ENCODE peak calls at places on chromosomes 6 and 20, in seven cellular contexts. E is fibroblast of pulmonary artery, W is glomerular endothelial cell, Z is fibroblast of gingiva, S is cardiac muscle cell, C is HEK293T, R is NCI-H1105. Y is an unnamed sample.

GRCh38 chr20:32898721-32899120 is 40.0 kb downstream of the EFCAB8 start:
- DNase-seq in S (no peak), R (no peak), C (no peak), Z (peak; percentile 54), E (peak; percentile 29), W (no peak), Y (no peak)

GRCh38 chr20:31536575-31536974 is 22.3 kb downstream of the HM13 start:
- DNase-seq in S (no peak), E (no peak), W (no peak), Z (no peak), R (no peak), C (no peak), Y (no peak)

GRCh38 chr6:127518710-127519468 is at the start of gene MTCL3:
- DNase-seq in S (no peak), Z (peak; percentile 47), C (no peak), W (no peak), E (peak; percentile 58), R (peak; percentile 94), Y (no peak)

GRCh38 chr6:139846538-139847321 is 472.3 kb upstream of the CITED2 start:
- DNase-seq in Z (no peak), E (no peak), S (peak; percentile 17), W (no peak), R (no peak), C (no peak), Y (no peak)

GRCh38 chr6:145209312-145209711 is 526.0 kb downstream of the EPM2A start:
- DNase-seq in S (no peak), W (no peak), Z (no peak), R (no peak), C (no peak), E (no peak), Y (no peak)

GRCh38 chr6:153130515-153131036 is 506 bp downstream of the RGS17 start:
- DNase-seq in C (no peak), Z (no peak), S (peak; percentile 55), W (no peak), R (no peak), E (no peak), Y (no peak)

GRCh38 chr20:54335299-54335698 is 127.4 kb downstream of the PFDN4 start:
- DNase-seq in R (no peak), W (no peak), C (no peak), Z (no peak), E (no peak), S (no peak), Y (no peak)

GRCh38 chr6:114581293-114581692 is 238.5 kb upstream of the HS3ST5 start:
- DNase-seq in Z (no peak), R (peak; percentile 23), W (no peak), E (no peak), S (no peak), C (no peak), Y (no peak)

GRCh38 chr20:36462440-36463211 is 78.7 kb upstream of the MYL9 start:
- DNase-seq in E (peak; percentile 62), R (no peak), S (no peak), W (no peak), Z (peak; percentile 78), C (no peak), Y (no peak)

GRCh38 chr20:1383621-1384404 is 9.0 kb downstream of the FKBP1A start:
- DNase-seq in R (no peak), W (no peak), S (no peak), E (no peak), Z (no peak), C (no peak), Y (no peak)

GRCh38 chr6:44058617-44059358 is 68.5 kb downstream of the MRPL14 start:
- DNase-seq in R (no peak), E (peak; percentile 99), C (no peak), Z (peak; percentile 99), W (peak; percentile 93), S (no peak), Y (peak; percentile 58)

GRCh38 chr6:133115960-133116359 is 125.2 kb upstream of the EYA4 start:
- DNase-seq in W (no peak), R (no peak), C (no peak), Z (no peak), S (no peak), E (no peak), Y (no peak)

GRCh38 chr6:102229271-102229670 is 835.8 kb downstream of the GRIK2 start:
- DNase-seq in Z (no peak), W (no peak), S (peak; percentile 9), R (no peak), C (no peak), E (no peak), Y (no peak)

GRCh38 chr6:111484655-111484974 is 1.6 kb upstream of the REV3L start:
- DNase-seq in Z (no peak), R (peak; percentile 25), S (no peak), E (no peak), C (no peak), W (no peak), Y (no peak)

GRCh38 chr6:106716966-106717365 is 87.6 kb downstream of the QRSL1 start:
- DNase-seq in Z (no peak), E (no peak), W (no peak), R (no peak), S (no peak), C (no peak), Y (no peak)